ENCODE peak calls at places on chromosomes 11 and 22, in six cellular contexts. F is SK-N-SH, A is transverse colon, E is K562, O is H1, Z is breast epithelium. R is an unnamed sample. For H3K9me3 and H3K36me3, the result is how much of the 10 kb centered on the place peaks cover.

GRCh38 chr11:122691751-122692150 is 36.2 kb downstream of the UBASH3B start:
- DNase-seq in A (no peak), O (no peak), Z (no peak), E (no peak), F (peak), R (no peak)

GRCh38 chr11:22690245-22690644 is 23.8 kb downstream of the GAS2 start:
- DNase-seq in F (no peak), E (no peak), O (no peak), Z (no peak), A (no peak), R (no peak)

GRCh38 chr11:6259638-6260019 is at the start of gene CCKBR:
- DNase-seq in Z (no peak), A (peak), E (no peak), F (peak), O (peak), R (peak)

GRCh38 chr11:113901141-113901540 is 3.5 kb upstream of the HTR3B start:
- DNase-seq in O (no peak), Z (no peak), A (no peak), E (no peak), F (no peak), R (no peak)

GRCh38 chr22:23458663-23459541 is 121.2 kb downstream of the IGLL1 start:
- DNase-seq in O (no peak), A (no peak), Z (peak), E (no peak), F (no peak), R (no peak)

GRCh38 chr11:107468596-107468995 is 11.0 kb upstream of the CWF19L2 start:
- DNase-seq in E (peak), F (peak), A (no peak), O (no peak), Z (no peak), R (no peak)

GRCh38 chr11:112785104-112785503 is 176.1 kb upstream of the NCAM1 start:
- DNase-seq in O (no peak), E (no peak), F (no peak), A (no peak), Z (peak), R (no peak)

GRCh38 chr11:118619444-118620205 is 12.2 kb downstream of the PHLDB1 start:
- DNase-seq in O (no peak), E (no peak), Z (no peak), A (no peak), F (no peak), R (peak)

GRCh38 chr11:117444256-117445096 is 116.8 kb downstream of the CEP164 start:
- DNase-seq in A (no peak), E (no peak), F (peak), O (no peak), Z (no peak), R (peak)

GRCh38 chr11:72591785-72592490 is 82.3 kb downstream of the PDE2A start:
- DNase-seq in O (no peak), F (no peak), Z (no peak), E (no peak), A (no peak), R (no peak)

GRCh38 chr22:40855104-40855959 is 1.1 kb downstream of the ST13 start:
- DNase-seq in E (no peak), F (no peak), A (no peak), O (no peak), Z (no peak), R (no peak)

GRCh38 chr11:90744169-90744568 is 521.3 kb upstream of the CHORDC1 start:
- DNase-seq in A (no peak), Z (no peak), O (no peak), E (no peak), F (no peak), R (no peak)

GRCh38 chr11:57499413-57499982 is 16.0 kb downstream of the SLC43A1 start:
- DNase-seq in E (peak), F (peak), A (peak), Z (peak), O (peak), R (peak)

GRCh38 chr11:13761250-13761649 is 92.8 kb downstream of the FAR1 start:
- DNase-seq in E (no peak), O (no peak), Z (no peak), A (no peak), F (no peak), R (no peak)

GRCh38 chr22:38347944-38348750 is 30.9 kb upstream of the CSNK1E start:
- DNase-seq in O (peak), Z (peak), A (peak), E (no peak), F (no peak), R (peak)
- TF ChIP-seq POLR2AphosphoS5 in O (no peak), Z (no peak), A (no peak), E (no peak), F (no peak), R (no peak)

DNA sequence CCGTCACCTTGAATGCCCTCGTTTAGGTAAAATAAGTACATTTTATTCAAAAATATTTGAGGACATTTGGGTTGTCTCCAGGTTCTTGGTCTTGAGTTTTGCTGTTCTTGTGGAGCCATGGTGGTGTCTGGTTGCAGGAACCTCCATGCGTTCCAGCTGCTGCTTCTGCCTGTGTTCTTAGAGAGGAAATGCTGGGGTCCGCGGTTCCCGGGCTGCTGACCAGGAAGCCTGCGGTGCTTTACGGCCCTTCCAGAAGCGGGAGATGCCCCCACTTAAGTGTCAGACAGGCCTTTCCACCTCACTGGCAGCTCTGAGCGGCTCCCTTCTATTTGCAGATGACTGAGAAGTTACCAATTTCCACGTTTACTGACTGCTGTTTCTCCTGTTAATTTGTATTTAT is 66.8 kb downstream of the LRP5 start:
- DNase-seq in F (no peak), Z (no peak), A (no peak), O (no peak), E (no peak), R (no peak)
- H3K9me3 ChIP-seq in F (under half), Z (under half), A (under half), O (under half), E (under half), R (under half)

DNA sequence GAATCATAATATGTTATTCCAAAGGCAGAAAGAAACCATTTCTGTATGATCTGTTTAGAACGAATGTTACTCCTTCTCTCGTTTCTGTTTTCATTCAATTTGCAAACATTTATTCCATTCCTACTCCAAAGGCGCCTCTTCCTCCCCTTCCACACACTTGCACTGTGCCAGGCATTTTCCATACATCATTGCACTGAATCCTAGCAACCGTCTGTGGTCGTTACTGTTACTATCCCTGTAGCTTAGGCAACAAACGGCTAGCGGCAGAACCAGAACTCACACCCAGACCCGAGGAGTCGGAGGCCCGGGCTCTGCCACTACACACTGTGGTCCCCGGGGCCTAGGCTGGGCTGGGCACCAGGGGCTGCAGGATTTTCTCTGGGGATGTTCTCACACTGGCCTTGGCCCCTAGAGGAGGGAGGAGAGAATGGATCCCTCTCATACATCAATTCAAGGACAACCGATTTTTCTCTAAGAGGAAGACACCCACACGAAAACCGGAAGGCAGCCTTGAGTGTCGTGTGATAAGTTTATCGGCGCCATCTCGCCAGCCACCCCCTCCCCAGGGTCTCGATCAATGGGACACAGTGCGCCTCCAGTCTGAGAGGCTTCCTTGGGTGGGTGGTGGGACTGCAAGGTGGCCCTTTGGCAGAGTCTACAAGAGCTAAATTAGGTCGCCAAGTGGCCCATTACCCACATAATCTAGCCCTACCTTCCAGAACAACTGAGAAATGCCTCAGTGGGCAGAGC is 63.8 kb downstream of the CD6 start:
- DNase-seq in O (no peak), Z (no peak), E (no peak), A (no peak), F (no peak), R (peak)
- H3K36me3 ChIP-seq in O (under half), Z (under half), E (under half), A (under half), F (under half), R (under half)

DNA sequence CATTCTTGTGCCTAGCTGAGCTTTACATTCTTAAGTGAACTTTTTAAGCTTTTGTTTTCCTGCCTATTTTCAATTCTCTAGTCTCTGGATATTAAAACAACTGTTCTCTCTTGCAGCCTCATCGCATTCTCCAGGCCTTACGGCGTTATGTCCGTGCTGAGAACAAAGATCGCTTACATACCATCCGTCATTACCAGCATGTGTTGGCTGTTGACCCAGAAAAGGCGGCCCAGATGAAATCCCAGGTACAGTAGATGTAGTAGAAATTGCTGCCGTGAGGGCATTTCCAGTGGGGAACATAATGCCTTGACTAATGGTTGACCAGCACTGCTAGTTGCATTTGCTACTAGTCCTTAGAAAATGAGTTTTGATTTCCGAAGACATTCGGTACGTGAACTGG is 29.7 kb upstream of the ST14 start:
- DNase-seq in E (no peak), F (no peak), A (no peak), O (no peak), Z (no peak), R (no peak)
- TF ChIP-seq POLR2AphosphoS5 in E (no peak), F (no peak), A (no peak), O (no peak), Z (no peak), R (no peak)

DNA sequence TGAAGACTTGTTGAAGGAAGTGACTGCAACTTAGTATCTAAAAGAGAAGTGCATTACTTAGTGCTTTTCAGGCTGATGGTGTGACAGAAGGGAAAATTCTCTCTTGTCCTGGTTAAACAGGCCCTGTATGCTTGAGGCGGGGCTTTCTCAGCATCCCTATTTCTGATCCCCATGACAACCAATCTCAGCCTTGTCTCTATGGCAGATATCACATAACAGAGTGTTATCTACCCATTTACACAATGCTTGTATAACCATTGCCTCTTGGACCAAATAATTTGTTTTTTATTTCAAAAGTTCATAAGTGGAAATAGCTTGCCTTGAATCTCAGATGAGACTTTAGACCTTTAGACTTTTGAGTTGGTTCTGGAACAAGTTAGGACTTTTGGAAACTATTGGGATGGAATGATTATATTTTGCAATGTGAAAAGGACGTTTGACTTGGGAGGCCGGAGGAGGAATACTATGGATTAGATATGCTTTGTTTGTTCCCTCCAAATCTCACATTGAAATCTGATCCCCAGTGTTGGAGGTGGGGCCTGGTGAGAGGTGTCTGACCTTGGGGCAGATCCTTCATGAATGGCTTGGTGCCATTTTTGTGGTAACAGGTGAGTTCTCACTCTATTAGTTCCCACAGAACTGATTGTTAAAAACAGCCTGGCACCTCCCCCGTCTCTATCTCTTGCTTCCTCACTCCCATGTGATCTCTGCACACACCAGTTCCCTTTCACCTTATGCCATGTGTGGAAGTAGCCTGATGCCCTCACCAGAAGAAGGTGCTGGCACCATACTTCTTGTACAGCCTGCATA is 3.1 kb upstream of the GLYAT start:
- DNase-seq in O (no peak), E (no peak), F (no peak), A (no peak), Z (no peak), R (no peak)
- H3K9me3 ChIP-seq in O (under half), E (under half), F (under half), A (under half), Z (under half), R (under half)

GRCh38 chr22:17446704-17447103 is 77.4 kb downstream of the CECR2 start:
- DNase-seq in O (no peak), E (no peak), Z (no peak), F (no peak), A (no peak), R (no peak)
- H3K36me3 ChIP-seq in O (under half), E (under half), Z (under half), F (under half), A (under half), R (under half)

DNA sequence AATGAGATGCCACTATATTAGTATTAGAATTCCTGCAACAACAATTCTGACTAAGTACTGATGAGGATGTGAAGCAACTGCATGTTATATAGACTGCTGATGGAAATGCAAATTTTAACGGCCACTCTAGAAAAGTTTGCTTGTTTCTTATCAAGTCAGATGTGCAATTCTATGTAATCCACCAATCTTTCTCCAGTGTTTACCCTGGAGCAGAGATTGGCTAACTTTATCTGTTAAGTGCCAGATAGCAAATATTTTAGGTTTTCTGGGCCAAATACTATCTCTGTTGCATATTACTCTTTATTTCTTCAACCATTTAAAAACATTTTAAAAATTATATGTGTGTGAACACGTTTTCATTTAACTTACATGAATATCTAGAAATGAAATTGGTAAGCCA is 586.9 kb downstream of the FAM181B start:
- DNase-seq in E (no peak), O (no peak), F (no peak), Z (no peak), A (no peak), R (no peak)
- TF ChIP-seq POLR2AphosphoS5 in E (no peak), O (no peak), F (no peak), Z (no peak), A (no peak), R (no peak)

GRCh38 chr11:20407344-20407743 is 19.8 kb downstream of the PRMT3 start:
- DNase-seq in A (no peak), O (no peak), Z (no peak), F (no peak), E (no peak), R (no peak)
- H3K9me3 ChIP-seq in A (under half), O (under half), Z (under half), F (under half), E (under half), R (under half)